ENCODE peak calls at places on chromosome 11, in ten cellular contexts. One of them, this sample, is unnamed.

GRCh38 chr11:72836111-72836510 is 21.9 kb downstream of the ATG16L2 start:
- DNase-seq in heart left ventricle: peak; percentile 83
- DNase-seq in GM10248: no peak
- DNase-seq in B cell: no peak
- DNase-seq in GM12865: no peak
- DNase-seq in body of pancreas: peak; percentile 44
- DNase-seq in AG04449: no peak
- DNase-seq in AG10803: no peak
- DNase-seq in mucosa of descending colon: no peak
- DNase-seq in RWPE1: no peak
- DNase-seq in this sample: no peak

GRCh38 chr11:294795-295194 is 4.5 kb downstream of the IFITM5 start:
- DNase-seq in mucosa of descending colon: no peak
- DNase-seq in heart left ventricle: no peak
- DNase-seq in AG10803: no peak
- DNase-seq in GM10248: no peak
- DNase-seq in AG04449: no peak
- DNase-seq in B cell: no peak
- DNase-seq in RWPE1: no peak
- DNase-seq in body of pancreas: no peak
- DNase-seq in GM12865: no peak
- DNase-seq in this sample: no peak

GRCh38 chr11:35483131-35483800 is 42.1 kb downstream of the PAMR1 start:
- DNase-seq in RWPE1: no peak
- DNase-seq in heart left ventricle: no peak
- DNase-seq in GM12865: no peak
- DNase-seq in B cell: no peak
- DNase-seq in mucosa of descending colon: no peak
- DNase-seq in GM10248: no peak
- DNase-seq in AG04449: peak; percentile 42
- DNase-seq in AG10803: peak; percentile 84
- DNase-seq in body of pancreas: no peak
- DNase-seq in this sample: no peak

GRCh38 chr11:44927174-44927661 is 23.5 kb downstream of the TP53I11 start:
- DNase-seq in AG04449: no peak
- DNase-seq in RWPE1: peak; percentile 51
- DNase-seq in GM12865: peak; percentile 65
- DNase-seq in B cell: peak; percentile 77
- DNase-seq in body of pancreas: peak; percentile 76
- DNase-seq in GM10248: peak; percentile 73
- DNase-seq in mucosa of descending colon: peak; percentile 72
- DNase-seq in heart left ventricle: peak; percentile 62
- DNase-seq in AG10803: peak; percentile 60
- DNase-seq in this sample: peak; percentile 40

GRCh38 chr11:35662061-35662648 is 420 bp upstream of the TRIM44 start:
- DNase-seq in body of pancreas: peak; percentile 22
- DNase-seq in GM10248: peak; percentile 33
- DNase-seq in AG10803: no peak
- DNase-seq in mucosa of descending colon: no peak
- DNase-seq in RWPE1: peak; percentile 17
- DNase-seq in heart left ventricle: no peak
- DNase-seq in B cell: peak; percentile 49
- DNase-seq in GM12865: no peak
- DNase-seq in AG04449: no peak
- DNase-seq in this sample: no peak

GRCh38 chr11:33844236-33844635 is 47.6 kb downstream of the LMO2 start:
- DNase-seq in GM12865: no peak
- DNase-seq in AG10803: no peak
- DNase-seq in mucosa of descending colon: no peak
- DNase-seq in body of pancreas: no peak
- DNase-seq in heart left ventricle: no peak
- DNase-seq in RWPE1: no peak
- DNase-seq in GM10248: no peak
- DNase-seq in B cell: no peak
- DNase-seq in AG04449: no peak
- DNase-seq in this sample: no peak

GRCh38 chr11:92211576-92212167 is 12.9 kb upstream of the FAT3 start:
- DNase-seq in RWPE1: no peak
- DNase-seq in GM12865: no peak
- DNase-seq in heart left ventricle: peak; percentile 10
- DNase-seq in GM10248: no peak
- DNase-seq in body of pancreas: peak; percentile 22
- DNase-seq in AG04449: no peak
- DNase-seq in B cell: no peak
- DNase-seq in AG10803: peak; percentile 55
- DNase-seq in mucosa of descending colon: peak; percentile 41
- DNase-seq in this sample: no peak

GRCh38 chr11:124788521-124788920 is 11.7 kb downstream of the MSANTD2 start:
- DNase-seq in heart left ventricle: no peak
- DNase-seq in RWPE1: no peak
- DNase-seq in body of pancreas: no peak
- DNase-seq in mucosa of descending colon: no peak
- DNase-seq in AG04449: no peak
- DNase-seq in B cell: no peak
- DNase-seq in GM10248: no peak
- DNase-seq in AG10803: peak; percentile 28
- DNase-seq in GM12865: no peak
- DNase-seq in this sample: no peak

GRCh38 chr11:8748317-8748716 is 65.7 kb downstream of the RPL27A start:
- DNase-seq in body of pancreas: no peak
- DNase-seq in GM12865: no peak
- DNase-seq in AG10803: no peak
- DNase-seq in AG04449: no peak
- DNase-seq in B cell: no peak
- DNase-seq in RWPE1: no peak
- DNase-seq in GM10248: no peak
- DNase-seq in heart left ventricle: no peak
- DNase-seq in mucosa of descending colon: no peak
- DNase-seq in this sample: no peak

DNA sequence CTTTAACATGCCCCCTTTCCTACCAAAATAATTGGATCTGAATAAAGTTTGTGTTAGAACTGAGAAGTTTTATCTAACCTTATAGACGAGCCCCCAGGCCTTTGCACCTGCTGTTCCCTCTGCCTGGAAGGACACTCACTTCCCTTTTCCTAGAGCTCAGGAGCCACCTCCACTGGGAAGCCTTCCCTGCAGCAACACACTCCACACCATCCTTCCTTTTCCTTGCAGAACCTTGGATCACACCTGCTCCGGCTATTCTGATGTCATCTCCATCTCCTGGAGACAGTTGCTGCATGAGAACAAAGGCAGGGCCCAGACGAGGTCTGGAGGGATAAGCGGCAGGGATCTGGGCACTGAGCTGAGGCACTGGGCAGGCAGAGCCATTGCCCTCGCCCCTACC is 22.6 kb upstream of the MYOD1 start:
- DNase-seq in heart left ventricle: no peak
- DNase-seq in AG10803: no peak
- DNase-seq in GM10248: no peak
- DNase-seq in mucosa of descending colon: no peak
- DNase-seq in body of pancreas: no peak
- DNase-seq in RWPE1: no peak
- DNase-seq in GM12865: no peak
- DNase-seq in AG04449: no peak
- DNase-seq in B cell: no peak
- DNase-seq in this sample: no peak
- TF ChIP-seq CTCF in heart left ventricle: no peak
- TF ChIP-seq CTCF in AG10803: no peak
- TF ChIP-seq CTCF in GM10248: no peak
- TF ChIP-seq CTCF in mucosa of descending colon: no peak
- TF ChIP-seq CTCF in body of pancreas: no peak
- TF ChIP-seq CTCF in RWPE1: no peak
- TF ChIP-seq CTCF in GM12865: no peak
- TF ChIP-seq CTCF in AG04449: no peak
- TF ChIP-seq CTCF in B cell: no peak
- TF ChIP-seq CTCF in this sample: no peak

GRCh38 chr11:69943066-69943465 is 123.8 kb upstream of the FGF3 start:
- DNase-seq in AG04449: no peak
- DNase-seq in body of pancreas: no peak
- DNase-seq in AG10803: peak; percentile 14
- DNase-seq in B cell: no peak
- DNase-seq in mucosa of descending colon: peak; percentile 44
- DNase-seq in RWPE1: no peak
- DNase-seq in heart left ventricle: no peak
- DNase-seq in GM10248: no peak
- DNase-seq in GM12865: no peak
- DNase-seq in this sample: no peak
- TF ChIP-seq CTCF in AG04449: no peak
- TF ChIP-seq CTCF in body of pancreas: no peak
- TF ChIP-seq CTCF in AG10803: peak; percentile 32
- TF ChIP-seq CTCF in B cell: no peak
- TF ChIP-seq CTCF in mucosa of descending colon: no peak
- TF ChIP-seq CTCF in RWPE1: no peak
- TF ChIP-seq CTCF in heart left ventricle: no peak
- TF ChIP-seq CTCF in GM10248: peak; percentile 23
- TF ChIP-seq CTCF in GM12865: no peak
- TF ChIP-seq CTCF in this sample: peak; percentile 19

DNA sequence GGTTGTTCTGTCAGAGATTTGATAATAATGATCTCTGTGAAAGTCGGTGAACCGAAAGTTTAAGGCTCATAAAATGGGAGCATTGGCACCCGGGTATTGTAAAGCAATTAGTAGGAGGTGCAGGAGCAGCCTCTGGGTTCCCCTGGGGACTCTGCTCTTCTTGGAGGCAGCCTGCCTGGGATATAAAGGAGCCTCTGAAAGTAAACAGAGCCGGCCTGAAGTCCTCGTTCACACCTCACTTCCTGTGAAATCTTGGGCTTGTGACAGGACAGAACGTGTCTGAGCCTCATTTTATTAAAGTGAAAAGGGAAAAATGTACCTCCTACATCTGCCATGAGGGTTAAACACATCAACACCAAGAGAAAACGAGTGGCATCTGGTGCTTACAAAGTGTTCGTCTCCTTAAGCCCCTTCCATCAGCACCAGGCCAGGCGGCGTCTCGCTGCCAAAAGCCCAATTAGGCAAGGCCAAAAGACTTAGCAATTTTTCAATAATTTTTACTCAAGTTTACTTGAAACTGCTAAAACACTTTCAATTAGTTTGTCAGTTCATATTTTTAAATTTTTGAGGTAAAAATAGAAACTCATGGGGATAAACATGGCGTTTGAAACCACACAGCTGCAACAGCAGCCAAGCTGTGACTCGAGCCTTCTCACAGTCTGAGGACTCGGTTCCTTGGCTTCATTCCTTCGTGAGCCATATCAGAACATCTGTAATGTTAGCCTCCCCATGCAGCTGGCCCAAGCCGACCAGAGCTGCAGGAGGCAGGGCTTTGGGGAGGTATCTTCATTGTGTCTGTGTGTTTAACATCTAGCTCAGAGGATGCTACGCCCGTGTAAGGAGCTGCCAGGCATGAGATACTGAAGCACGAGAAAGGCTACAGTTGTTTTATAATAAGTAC is 33.6 kb downstream of the MAP6 start:
- DNase-seq in GM12865: no peak
- DNase-seq in B cell: no peak
- DNase-seq in heart left ventricle: peak; percentile 27
- DNase-seq in mucosa of descending colon: peak; percentile 40
- DNase-seq in AG10803: peak; percentile 61
- DNase-seq in body of pancreas: peak; percentile 7
- DNase-seq in AG04449: no peak
- DNase-seq in GM10248: no peak
- DNase-seq in RWPE1: no peak
- DNase-seq in this sample: no peak
- TF ChIP-seq CTCF in GM12865: no peak
- TF ChIP-seq CTCF in B cell: no peak
- TF ChIP-seq CTCF in heart left ventricle: no peak
- TF ChIP-seq CTCF in mucosa of descending colon: no peak
- TF ChIP-seq CTCF in AG10803: no peak
- TF ChIP-seq CTCF in body of pancreas: no peak
- TF ChIP-seq CTCF in AG04449: no peak
- TF ChIP-seq CTCF in GM10248: no peak
- TF ChIP-seq CTCF in RWPE1: no peak
- TF ChIP-seq CTCF in this sample: no peak

GRCh38 chr11:126281245-126281644 is 1.6 kb upstream of the TIRAP start:
- DNase-seq in RWPE1: no peak
- DNase-seq in GM10248: no peak
- DNase-seq in body of pancreas: no peak
- DNase-seq in AG10803: no peak
- DNase-seq in mucosa of descending colon: no peak
- DNase-seq in AG04449: no peak
- DNase-seq in GM12865: no peak
- DNase-seq in B cell: no peak
- DNase-seq in heart left ventricle: no peak
- DNase-seq in this sample: no peak

GRCh38 chr11:126282361-126282741 is 542 bp upstream of the TIRAP start:
- DNase-seq in AG04449: no peak
- DNase-seq in GM10248: no peak
- DNase-seq in B cell: peak; percentile 42
- DNase-seq in AG10803: peak; percentile 47
- DNase-seq in body of pancreas: peak; percentile 60
- DNase-seq in mucosa of descending colon: peak; percentile 51
- DNase-seq in GM12865: peak; percentile 41
- DNase-seq in RWPE1: peak; percentile 4
- DNase-seq in heart left ventricle: peak; percentile 47
- DNase-seq in this sample: no peak

GRCh38 chr11:126281666-126282175 is 1.2 kb upstream of the TIRAP start:
- DNase-seq in B cell: no peak
- DNase-seq in RWPE1: no peak
- DNase-seq in GM10248: no peak
- DNase-seq in heart left ventricle: no peak
- DNase-seq in body of pancreas: no peak
- DNase-seq in AG10803: no peak
- DNase-seq in AG04449: no peak
- DNase-seq in GM12865: no peak
- DNase-seq in mucosa of descending colon: no peak
- DNase-seq in this sample: no peak

GRCh38 chr11:126284829-126285228 is 1.9 kb downstream of the TIRAP start:
- DNase-seq in GM10248: peak; percentile 66
- DNase-seq in body of pancreas: peak; percentile 55
- DNase-seq in AG04449: peak; percentile 59
- DNase-seq in heart left ventricle: no peak
- DNase-seq in RWPE1: peak; percentile 73
- DNase-seq in AG10803: peak; percentile 87
- DNase-seq in mucosa of descending colon: peak; percentile 84
- DNase-seq in B cell: peak; percentile 52
- DNase-seq in GM12865: peak; percentile 91
- DNase-seq in this sample: peak; percentile 72

DNA sequence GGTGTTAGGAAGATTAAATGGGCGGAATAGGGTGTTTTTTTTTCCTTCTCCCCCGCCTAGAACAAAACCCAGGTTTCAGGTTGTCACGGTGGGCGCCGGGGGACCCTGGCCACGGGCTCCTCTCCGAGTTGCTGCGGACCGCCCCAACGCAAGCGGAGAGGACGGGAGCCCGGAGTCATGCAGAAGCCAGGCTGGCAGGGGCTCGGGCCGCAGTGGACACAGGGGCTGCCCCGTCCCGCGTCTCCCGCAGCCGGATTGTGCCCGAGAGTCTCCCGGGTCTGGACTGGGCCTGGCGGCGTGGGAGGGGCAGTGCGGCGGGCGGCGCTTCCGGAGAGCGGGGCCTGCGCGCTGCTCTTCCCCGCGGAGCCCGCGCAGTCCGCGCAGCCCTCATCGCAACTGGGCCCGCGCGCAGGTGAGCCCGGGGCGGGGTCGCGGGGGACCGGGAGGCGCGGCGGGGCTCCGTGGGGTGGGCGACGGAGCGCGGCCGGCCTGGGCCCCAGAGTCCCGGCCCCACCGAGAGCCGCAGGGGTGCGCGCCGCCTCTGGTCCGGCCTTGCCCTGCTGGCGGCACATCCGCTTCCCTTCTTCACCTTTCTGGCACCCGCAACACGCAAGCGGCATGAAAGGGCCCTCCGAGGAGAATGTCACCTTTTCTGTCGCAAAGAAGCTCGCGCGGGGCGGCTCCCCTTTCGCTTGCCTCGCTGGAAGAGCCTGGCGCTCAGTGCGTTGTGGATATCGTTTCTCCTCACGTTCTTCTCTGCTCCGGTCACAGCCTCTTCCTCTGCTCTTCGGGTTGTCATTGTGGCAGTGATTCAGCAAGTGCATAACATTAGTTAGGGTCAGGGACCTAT is at the start of gene TIRAP:
- DNase-seq in body of pancreas: peak; percentile 75
- DNase-seq in RWPE1: peak; percentile 46
- DNase-seq in mucosa of descending colon: peak; percentile 74
- DNase-seq in heart left ventricle: peak; percentile 77
- DNase-seq in B cell: peak; percentile 68
- DNase-seq in AG04449: no peak
- DNase-seq in GM10248: peak; percentile 62
- DNase-seq in GM12865: peak; percentile 70
- DNase-seq in AG10803: peak; percentile 52
- DNase-seq in this sample: no peak
- TF ChIP-seq CTCF in body of pancreas: peak; percentile 50
- TF ChIP-seq CTCF in RWPE1: no peak
- TF ChIP-seq CTCF in mucosa of descending colon: no peak
- TF ChIP-seq CTCF in heart left ventricle: no peak
- TF ChIP-seq CTCF in B cell: no peak
- TF ChIP-seq CTCF in AG04449: no peak
- TF ChIP-seq CTCF in GM10248: no peak
- TF ChIP-seq CTCF in GM12865: no peak
- TF ChIP-seq CTCF in AG10803: no peak
- TF ChIP-seq CTCF in this sample: no peak